ENCODE peak calls at places on chromosomes 16 and 17, in seven cellular contexts. D is heart right ventricle, J is cardiac muscle cell, M is thoracic aorta, W is left ventricle myocardium inferior, C is neuronal stem cell, E is MCF 10A. V is an unnamed sample.

GRCh38 chr17:18143044-18143936 is 34.7 kb downstream of the MYO15A start:
- DNase-seq in D (no peak), J (peak), M (no peak), W (no peak), C (peak), E (peak), V (no peak)

GRCh38 chr17:69048634-69049033 is 12.1 kb downstream of the ABCA9 start:
- DNase-seq in D (no peak), J (no peak), M (no peak), W (no peak), C (no peak), E (no peak), V (no peak)

GRCh38 chr17:81379523-81379942 is 15.7 kb upstream of the BAHCC1 start:
- DNase-seq in D (no peak), J (no peak), M (no peak), W (no peak), C (no peak), E (peak), V (peak)

GRCh38 chr17:62653831-62654829 is 26.7 kb downstream of the MRC2 start:
- DNase-seq in D (peak), J (peak), M (no peak), W (peak), C (peak), E (no peak), V (no peak)

GRCh38 chr17:68383443-68384321 is 73.6 kb downstream of the WIPI1 start:
- DNase-seq in D (no peak), J (no peak), M (no peak), W (no peak), C (no peak), E (peak), V (no peak)

GRCh38 chr16:8853611-8854010 is 15.2 kb downstream of the CARHSP1 start:
- DNase-seq in D (no peak), J (no peak), M (no peak), W (no peak), C (no peak), E (no peak), V (no peak)

GRCh38 chr17:63960006-63960405 is 12.7 kb downstream of the SCN4A start:
- DNase-seq in D (no peak), J (no peak), M (no peak), W (no peak), C (no peak), E (no peak), V (no peak)

GRCh38 chr17:42698736-42699414 is 16.5 kb downstream of the CNTNAP1 start:
- DNase-seq in D (peak), J (no peak), M (no peak), W (peak), C (no peak), E (peak), V (no peak)

GRCh38 chr17:28173801-28174200 is 131.3 kb downstream of the NLK start:
- DNase-seq in D (no peak), J (peak), M (no peak), W (no peak), C (no peak), E (no peak), V (no peak)

GRCh38 chr17:18025596-18026407 is 13.2 kb downstream of the ATPAF2 start:
- DNase-seq in D (no peak), J (no peak), M (no peak), W (no peak), C (no peak), E (peak), V (no peak)

GRCh38 chr16:74031551-74031950 is 265.1 kb upstream of the PSMD7 start:
- DNase-seq in D (no peak), J (no peak), M (no peak), W (no peak), C (no peak), E (no peak), V (no peak)

GRCh38 chr16:10981697-10982216 is 37.4 kb downstream of the CLEC16A start:
- DNase-seq in D (no peak), J (no peak), M (no peak), W (no peak), C (no peak), E (peak), V (no peak)

GRCh38 chr17:12812877-12813276 is 23.6 kb downstream of the ARHGAP44 start:
- DNase-seq in D (no peak), J (no peak), M (no peak), W (no peak), C (no peak), E (no peak), V (no peak)

GRCh38 chr16:15464401-15465186 is 30.2 kb downstream of the BMERB1 start:
- DNase-seq in D (no peak), J (no peak), M (no peak), W (no peak), C (no peak), E (no peak), V (no peak)

GRCh38 chr16:83967838-83968482 is at the start of gene NECAB2:
- DNase-seq in D (peak), J (peak), M (no peak), W (peak), C (peak), E (peak), V (no peak)

GRCh38 chr17:76671123-76671911 is 27.8 kb upstream of the ST6GALNAC1 start:
- DNase-seq in D (peak), J (peak), M (peak), W (peak), C (peak), E (peak), V (peak)

GRCh38 chr17:27982688-27983087 is 59.8 kb upstream of the NLK start:
- DNase-seq in D (no peak), J (no peak), M (no peak), W (no peak), C (no peak), E (no peak), V (no peak)

GRCh38 chr16:7456221-7456620 is 123.6 kb downstream of the RBFOX1 start:
- DNase-seq in D (no peak), J (no peak), M (no peak), W (no peak), C (no peak), E (no peak), V (no peak)

GRCh38 chr17:55710410-55710809 is 12.3 kb downstream of the TMEM100 start:
- DNase-seq in D (no peak), J (no peak), M (no peak), W (no peak), C (no peak), E (peak), V (no peak)

GRCh38 chr17:70137451-70138230 is 31.7 kb upstream of the KCNJ2 start:
- DNase-seq in D (peak), J (peak), M (peak), W (no peak), C (no peak), E (peak), V (no peak)

GRCh38 chr17:40932608-40933007 is 4.8 kb downstream of the KRT23 start:
- DNase-seq in D (no peak), J (no peak), M (no peak), W (no peak), C (peak), E (no peak), V (no peak)

GRCh38 chr17:78365561-78366108 is 5.8 kb upstream of the SOCS3 start:
- DNase-seq in D (no peak), J (peak), M (no peak), W (no peak), C (peak), E (no peak), V (peak)

GRCh38 chr17:42518046-42518754 is 17.8 kb upstream of the NAGLU start:
- DNase-seq in D (peak), J (no peak), M (peak), W (peak), C (no peak), E (peak), V (peak)

GRCh38 chr17:72416905-72417304 is 296.1 kb downstream of the SOX9 start:
- DNase-seq in D (no peak), J (no peak), M (no peak), W (no peak), C (no peak), E (peak), V (no peak)

GRCh38 chr17:29784661-29785060 is 145.4 kb downstream of the SSH2 start:
- DNase-seq in D (no peak), J (no peak), M (no peak), W (no peak), C (no peak), E (no peak), V (no peak)

GRCh38 chr16:73058221-73058615 is 10.3 kb upstream of the ZFHX3 start:
- DNase-seq in D (no peak), J (peak), M (no peak), W (peak), C (peak), E (peak), V (no peak)

V was measured in breast epithelium.